ENCODE peak calls at places on chromosomes 12 and 14, in five cellular contexts. One of them, this sample, is unnamed.

GRCh38 chr12:75812341-75813018 is 219.1 kb downstream of the PHLDA1 start:
- DNase-seq in heart right ventricle: no peak
- DNase-seq in astrocyte of the spinal cord: peak
- DNase-seq in CD8-positive, alpha-beta T cell: no peak
- DNase-seq in cardiac fibroblast: peak
- DNase-seq in this sample: no peak

GRCh38 chr14:76884853-76885276 is 58.7 kb downstream of the LRRC74A start:
- DNase-seq in CD8-positive, alpha-beta T cell: no peak
- DNase-seq in heart right ventricle: peak
- DNase-seq in cardiac fibroblast: no peak
- DNase-seq in astrocyte of the spinal cord: no peak
- DNase-seq in this sample: peak

GRCh38 chr12:27894309-27894708 is 78.2 kb downstream of the PTHLH start:
- DNase-seq in heart right ventricle: no peak
- DNase-seq in cardiac fibroblast: no peak
- DNase-seq in CD8-positive, alpha-beta T cell: no peak
- DNase-seq in astrocyte of the spinal cord: no peak
- DNase-seq in this sample: no peak

GRCh38 chr12:81297606-81298005 is 219.7 kb downstream of the ACSS3 start:
- DNase-seq in cardiac fibroblast: no peak
- DNase-seq in astrocyte of the spinal cord: no peak
- DNase-seq in CD8-positive, alpha-beta T cell: no peak
- DNase-seq in heart right ventricle: no peak
- DNase-seq in this sample: no peak

GRCh38 chr12:108495054-108495453 is 20.0 kb upstream of the FICD start:
- DNase-seq in cardiac fibroblast: peak
- DNase-seq in heart right ventricle: no peak
- DNase-seq in CD8-positive, alpha-beta T cell: no peak
- DNase-seq in astrocyte of the spinal cord: peak
- DNase-seq in this sample: no peak

GRCh38 chr12:30880813-30881212 is 45.7 kb upstream of the TSPAN11 start:
- DNase-seq in CD8-positive, alpha-beta T cell: no peak
- DNase-seq in cardiac fibroblast: no peak
- DNase-seq in astrocyte of the spinal cord: no peak
- DNase-seq in heart right ventricle: no peak
- DNase-seq in this sample: no peak

GRCh38 chr12:53173085-53173715 is 7.3 kb upstream of the ZNF740 start:
- DNase-seq in astrocyte of the spinal cord: peak
- DNase-seq in cardiac fibroblast: no peak
- DNase-seq in heart right ventricle: no peak
- DNase-seq in CD8-positive, alpha-beta T cell: no peak
- DNase-seq in this sample: no peak

GRCh38 chr12:27653661-27654060 is 42.6 kb upstream of the REP15 start:
- DNase-seq in cardiac fibroblast: no peak
- DNase-seq in astrocyte of the spinal cord: no peak
- DNase-seq in CD8-positive, alpha-beta T cell: no peak
- DNase-seq in heart right ventricle: no peak
- DNase-seq in this sample: no peak

GRCh38 chr12:40474630-40475029 is 217.6 kb upstream of the CNTN1 start:
- DNase-seq in cardiac fibroblast: no peak
- DNase-seq in CD8-positive, alpha-beta T cell: no peak
- DNase-seq in heart right ventricle: no peak
- DNase-seq in astrocyte of the spinal cord: no peak
- DNase-seq in this sample: no peak

GRCh38 chr12:62434504-62435336 is 31.9 kb upstream of the MON2 start:
- DNase-seq in cardiac fibroblast: no peak
- DNase-seq in astrocyte of the spinal cord: no peak
- DNase-seq in heart right ventricle: no peak
- DNase-seq in CD8-positive, alpha-beta T cell: no peak
- DNase-seq in this sample: peak

GRCh38 chr12:116099664-116100432 is 177.6 kb downstream of the MED13L start:
- DNase-seq in astrocyte of the spinal cord: no peak
- DNase-seq in cardiac fibroblast: no peak
- DNase-seq in CD8-positive, alpha-beta T cell: no peak
- DNase-seq in heart right ventricle: no peak
- DNase-seq in this sample: no peak

GRCh38 chr14:101564819-101565698 is 3.8 kb downstream of the DIO3 start:
- DNase-seq in cardiac fibroblast: no peak
- DNase-seq in CD8-positive, alpha-beta T cell: no peak
- DNase-seq in astrocyte of the spinal cord: no peak
- DNase-seq in heart right ventricle: no peak
- DNase-seq in this sample: peak

GRCh38 chr14:100906420-100906819 is 2.9 kb upstream of the RTL1 start:
- DNase-seq in astrocyte of the spinal cord: no peak
- DNase-seq in CD8-positive, alpha-beta T cell: no peak
- DNase-seq in heart right ventricle: no peak
- DNase-seq in cardiac fibroblast: no peak
- DNase-seq in this sample: no peak

GRCh38 chr12:99232324-99232723 is 415.2 kb upstream of the GARIN6 start:
- DNase-seq in astrocyte of the spinal cord: no peak
- DNase-seq in cardiac fibroblast: no peak
- DNase-seq in heart right ventricle: no peak
- DNase-seq in CD8-positive, alpha-beta T cell: no peak
- DNase-seq in this sample: no peak

GRCh38 chr12:53004582-53004981 is 1.7 kb upstream of the EIF4B start:
- DNase-seq in heart right ventricle: no peak
- DNase-seq in CD8-positive, alpha-beta T cell: no peak
- DNase-seq in cardiac fibroblast: peak
- DNase-seq in astrocyte of the spinal cord: no peak
- DNase-seq in this sample: no peak

GRCh38 chr14:69528930-69529329 is 44.4 kb downstream of the PLEKHD1 start:
- DNase-seq in heart right ventricle: no peak
- DNase-seq in astrocyte of the spinal cord: no peak
- DNase-seq in CD8-positive, alpha-beta T cell: no peak
- DNase-seq in cardiac fibroblast: no peak
- DNase-seq in this sample: no peak

GRCh38 chr12:84875241-84875640 is 37.4 kb downstream of the SLC6A15 start:
- DNase-seq in cardiac fibroblast: no peak
- DNase-seq in astrocyte of the spinal cord: no peak
- DNase-seq in CD8-positive, alpha-beta T cell: no peak
- DNase-seq in heart right ventricle: no peak
- DNase-seq in this sample: no peak

DNA sequence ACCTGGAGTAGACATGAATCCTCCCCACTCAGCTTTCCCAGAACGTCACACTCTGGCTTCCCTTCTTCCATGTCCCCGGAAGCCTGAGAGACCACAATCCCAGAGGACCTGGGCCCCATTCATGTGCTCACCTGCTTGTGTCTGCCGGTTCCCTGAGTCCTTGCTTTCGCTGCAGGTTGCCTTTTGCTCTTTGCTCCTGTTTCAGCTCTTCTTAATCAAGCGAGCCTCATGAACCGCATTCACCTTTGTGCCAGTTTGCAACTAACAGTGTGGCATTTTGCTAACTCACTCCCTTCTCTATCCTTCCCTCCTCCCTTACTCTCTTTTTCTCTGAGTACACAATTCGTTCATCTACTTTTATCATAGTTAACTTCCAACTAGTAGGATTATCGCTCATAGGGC is 23.1 kb downstream of the ENTPD5 start:
- DNase-seq in astrocyte of the spinal cord: no peak
- DNase-seq in heart right ventricle: no peak
- DNase-seq in cardiac fibroblast: no peak
- DNase-seq in CD8-positive, alpha-beta T cell: no peak
- DNase-seq in this sample: no peak
- H3K4me3 ChIP-seq in astrocyte of the spinal cord: no peak
- H3K4me3 ChIP-seq in heart right ventricle: no peak
- H3K4me3 ChIP-seq in cardiac fibroblast: no peak
- H3K4me3 ChIP-seq in CD8-positive, alpha-beta T cell: no peak
- H3K4me3 ChIP-seq in this sample: no peak

GRCh38 chr14:66596241-66596985 is 88.5 kb downstream of the GPHN start:
- DNase-seq in astrocyte of the spinal cord: no peak
- DNase-seq in cardiac fibroblast: no peak
- DNase-seq in CD8-positive, alpha-beta T cell: no peak
- DNase-seq in heart right ventricle: no peak
- DNase-seq in this sample: no peak
- H3K4me3 ChIP-seq in astrocyte of the spinal cord: no peak
- H3K4me3 ChIP-seq in cardiac fibroblast: no peak
- H3K4me3 ChIP-seq in CD8-positive, alpha-beta T cell: no peak
- H3K4me3 ChIP-seq in heart right ventricle: no peak
- H3K4me3 ChIP-seq in this sample: no peak

DNA sequence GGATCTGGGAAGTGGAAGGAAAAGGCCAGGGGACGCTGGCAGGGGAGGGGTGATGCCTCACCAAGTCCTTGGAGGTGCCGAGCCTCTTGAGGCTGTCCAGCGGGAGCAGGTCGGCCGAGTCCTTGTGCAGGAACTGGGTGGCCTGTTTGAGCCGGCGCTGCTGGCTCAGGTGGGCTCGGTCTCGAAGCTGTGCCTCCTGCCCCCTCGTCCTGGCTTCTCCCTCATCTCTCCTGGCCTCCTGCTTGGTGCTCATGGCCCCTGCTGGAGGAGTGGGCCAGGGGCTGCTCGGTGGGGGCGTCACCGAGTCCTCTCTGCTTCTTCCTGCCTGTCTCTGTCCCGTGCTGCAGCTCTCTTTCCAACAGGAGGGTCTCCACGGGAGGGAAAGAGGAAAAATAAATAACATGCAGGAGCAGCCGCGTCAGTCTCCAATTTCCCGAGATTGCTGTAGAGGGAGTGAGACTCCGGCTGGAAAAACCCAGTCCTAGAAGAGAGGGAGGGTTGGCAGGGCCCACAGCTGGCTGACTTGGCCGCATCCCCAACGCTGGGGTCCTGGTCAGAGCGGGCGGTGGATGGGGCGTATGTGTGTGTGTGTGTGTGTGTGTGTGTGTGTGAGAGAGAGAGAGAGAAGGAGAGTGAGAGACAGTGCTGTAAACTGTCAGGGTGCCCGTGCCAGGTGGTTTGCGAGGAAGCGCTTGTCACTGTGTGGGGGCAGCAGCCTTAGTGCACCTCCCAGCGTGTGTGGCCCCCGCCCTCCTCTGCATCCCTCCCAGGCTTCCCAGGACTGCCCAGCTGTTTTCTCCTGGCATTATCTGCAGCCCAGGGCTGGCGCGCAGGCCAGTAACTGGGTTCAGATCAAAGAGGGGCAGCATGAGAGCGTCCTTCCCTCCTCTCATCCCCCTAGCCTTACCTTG is at the start of gene NRIP2:
- DNase-seq in CD8-positive, alpha-beta T cell: no peak
- DNase-seq in astrocyte of the spinal cord: peak
- DNase-seq in heart right ventricle: peak
- DNase-seq in cardiac fibroblast: peak
- DNase-seq in this sample: no peak
- H3K4me3 ChIP-seq in CD8-positive, alpha-beta T cell: no peak
- H3K4me3 ChIP-seq in astrocyte of the spinal cord: no peak
- H3K4me3 ChIP-seq in heart right ventricle: peak
- H3K4me3 ChIP-seq in cardiac fibroblast: no peak
- H3K4me3 ChIP-seq in this sample: no peak

DNA sequence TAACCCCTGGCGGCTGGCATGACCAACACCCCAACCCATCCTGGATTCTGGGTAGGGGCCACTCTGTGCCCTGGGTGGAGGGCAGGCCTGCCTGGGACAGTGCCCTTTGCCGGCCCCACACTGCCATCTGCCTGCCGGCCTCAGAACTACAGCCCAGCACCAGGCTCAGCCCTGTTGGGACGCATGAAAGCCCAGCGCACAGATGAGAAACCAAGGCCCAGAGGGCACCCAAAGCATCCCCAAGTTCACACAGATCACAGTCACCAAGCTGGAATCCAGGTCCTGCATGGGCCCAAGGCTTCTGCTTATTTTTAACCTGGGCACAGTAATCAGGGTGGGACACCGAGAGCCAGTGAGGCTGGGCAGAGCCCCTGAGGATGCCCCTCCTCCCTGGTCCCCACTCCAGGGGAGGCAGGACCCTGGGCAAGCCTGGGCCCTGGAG is 26.2 kb downstream of the RFLNA start:
- DNase-seq in heart right ventricle: peak
- DNase-seq in astrocyte of the spinal cord: peak
- DNase-seq in cardiac fibroblast: peak
- DNase-seq in CD8-positive, alpha-beta T cell: peak
- DNase-seq in this sample: peak
- H3K4me3 ChIP-seq in heart right ventricle: no peak
- H3K4me3 ChIP-seq in astrocyte of the spinal cord: no peak
- H3K4me3 ChIP-seq in cardiac fibroblast: no peak
- H3K4me3 ChIP-seq in CD8-positive, alpha-beta T cell: no peak
- H3K4me3 ChIP-seq in this sample: no peak

This sample was measured in left lung.